ENCODE peak calls at places on chromosomes 4 and X, in eight cellular contexts. One of them, this sample, is unnamed.

GRCh38 chr4:167176723-167177367 is 57.4 kb downstream of the SPOCK3 start:
- DNase-seq in RKO: no peak
- DNase-seq in CD4-positive, alpha-beta T cell: no peak
- DNase-seq in CD8-positive, alpha-beta memory T cell: no peak
- DNase-seq in T-helper 22 cell: no peak
- DNase-seq in ascending aorta: no peak
- DNase-seq in IMR-90: no peak
- DNase-seq in stimulated activated CD4-positive, alpha-beta T cell treated with anti-CD3 and anti-CD28 coated beads, Interleukin-4, amount 100 ng/mL, for 48 hours: no peak
- DNase-seq in this sample: no peak

GRCh38 chrX:124401696-124402095 is 55.3 kb downstream of the SH2D1A start:
- DNase-seq in CD4-positive, alpha-beta T cell: no peak
- DNase-seq in RKO: no peak
- DNase-seq in CD8-positive, alpha-beta memory T cell: no peak
- DNase-seq in stimulated activated CD4-positive, alpha-beta T cell treated with anti-CD3 and anti-CD28 coated beads, Interleukin-4, amount 100 ng/mL, for 48 hours: no peak
- DNase-seq in T-helper 22 cell: no peak
- DNase-seq in IMR-90: no peak
- DNase-seq in ascending aorta: no peak
- DNase-seq in this sample: no peak

GRCh38 chr4:86015412-86016350 is 344.2 kb downstream of the MAPK10 start:
- DNase-seq in ascending aorta: no peak
- DNase-seq in stimulated activated CD4-positive, alpha-beta T cell treated with anti-CD3 and anti-CD28 coated beads, Interleukin-4, amount 100 ng/mL, for 48 hours: no peak
- DNase-seq in RKO: no peak
- DNase-seq in IMR-90: no peak
- DNase-seq in CD4-positive, alpha-beta T cell: no peak
- DNase-seq in CD8-positive, alpha-beta memory T cell: no peak
- DNase-seq in T-helper 22 cell: no peak
- DNase-seq in this sample: no peak

GRCh38 chr4:94131212-94131611 is 76.5 kb upstream of the SMARCAD1 start:
- DNase-seq in RKO: no peak
- DNase-seq in T-helper 22 cell: no peak
- DNase-seq in CD4-positive, alpha-beta T cell: no peak
- DNase-seq in CD8-positive, alpha-beta memory T cell: no peak
- DNase-seq in IMR-90: no peak
- DNase-seq in ascending aorta: no peak
- DNase-seq in stimulated activated CD4-positive, alpha-beta T cell treated with anti-CD3 and anti-CD28 coated beads, Interleukin-4, amount 100 ng/mL, for 48 hours: no peak
- DNase-seq in this sample: peak; percentile 34

GRCh38 chrX:108270739-108271396 is 167.4 kb downstream of the COL4A6 start:
- DNase-seq in CD4-positive, alpha-beta T cell: no peak
- DNase-seq in CD8-positive, alpha-beta memory T cell: no peak
- DNase-seq in IMR-90: peak; percentile 12
- DNase-seq in T-helper 22 cell: no peak
- DNase-seq in ascending aorta: no peak
- DNase-seq in RKO: no peak
- DNase-seq in stimulated activated CD4-positive, alpha-beta T cell treated with anti-CD3 and anti-CD28 coated beads, Interleukin-4, amount 100 ng/mL, for 48 hours: no peak
- DNase-seq in this sample: peak; percentile 38

GRCh38 chr4:115844180-115844579 is 730.8 kb upstream of the NDST4 start:
- DNase-seq in stimulated activated CD4-positive, alpha-beta T cell treated with anti-CD3 and anti-CD28 coated beads, Interleukin-4, amount 100 ng/mL, for 48 hours: no peak
- DNase-seq in IMR-90: no peak
- DNase-seq in CD4-positive, alpha-beta T cell: no peak
- DNase-seq in T-helper 22 cell: no peak
- DNase-seq in CD8-positive, alpha-beta memory T cell: no peak
- DNase-seq in ascending aorta: no peak
- DNase-seq in RKO: no peak
- DNase-seq in this sample: no peak

GRCh38 chr4:78764498-78764961 is 11.6 kb upstream of the BMP2K start:
- DNase-seq in stimulated activated CD4-positive, alpha-beta T cell treated with anti-CD3 and anti-CD28 coated beads, Interleukin-4, amount 100 ng/mL, for 48 hours: no peak
- DNase-seq in ascending aorta: no peak
- DNase-seq in CD8-positive, alpha-beta memory T cell: no peak
- DNase-seq in CD4-positive, alpha-beta T cell: no peak
- DNase-seq in IMR-90: peak; percentile 82
- DNase-seq in RKO: peak; percentile 55
- DNase-seq in T-helper 22 cell: no peak
- DNase-seq in this sample: peak; percentile 17

GRCh38 chr4:14167876-14168510 is 540.5 kb upstream of the BOD1L1 start:
- DNase-seq in IMR-90: peak; percentile 45
- DNase-seq in ascending aorta: no peak
- DNase-seq in RKO: no peak
- DNase-seq in CD8-positive, alpha-beta memory T cell: no peak
- DNase-seq in T-helper 22 cell: no peak
- DNase-seq in CD4-positive, alpha-beta T cell: no peak
- DNase-seq in stimulated activated CD4-positive, alpha-beta T cell treated with anti-CD3 and anti-CD28 coated beads, Interleukin-4, amount 100 ng/mL, for 48 hours: no peak
- DNase-seq in this sample: no peak

GRCh38 chrX:148624951-148625350 is 124.5 kb downstream of the AFF2 start:
- DNase-seq in IMR-90: no peak
- DNase-seq in CD8-positive, alpha-beta memory T cell: no peak
- DNase-seq in stimulated activated CD4-positive, alpha-beta T cell treated with anti-CD3 and anti-CD28 coated beads, Interleukin-4, amount 100 ng/mL, for 48 hours: no peak
- DNase-seq in ascending aorta: no peak
- DNase-seq in RKO: no peak
- DNase-seq in CD4-positive, alpha-beta T cell: no peak
- DNase-seq in T-helper 22 cell: no peak
- DNase-seq in this sample: no peak

GRCh38 chrX:53223955-53224859 is 800 bp downstream of the KDM5C start:
- DNase-seq in CD8-positive, alpha-beta memory T cell: peak; percentile 43
- DNase-seq in RKO: peak; percentile 97
- DNase-seq in T-helper 22 cell: peak; percentile 16
- DNase-seq in stimulated activated CD4-positive, alpha-beta T cell treated with anti-CD3 and anti-CD28 coated beads, Interleukin-4, amount 100 ng/mL, for 48 hours: no peak
- DNase-seq in IMR-90: peak; percentile 85
- DNase-seq in ascending aorta: no peak
- DNase-seq in CD4-positive, alpha-beta T cell: peak; percentile 6
- DNase-seq in this sample: peak; percentile 54

GRCh38 chrX:14675500-14675899 is 146.2 kb downstream of the GLRA2 start:
- DNase-seq in T-helper 22 cell: no peak
- DNase-seq in RKO: no peak
- DNase-seq in ascending aorta: no peak
- DNase-seq in CD8-positive, alpha-beta memory T cell: no peak
- DNase-seq in IMR-90: no peak
- DNase-seq in CD4-positive, alpha-beta T cell: no peak
- DNase-seq in stimulated activated CD4-positive, alpha-beta T cell treated with anti-CD3 and anti-CD28 coated beads, Interleukin-4, amount 100 ng/mL, for 48 hours: no peak
- DNase-seq in this sample: no peak

This sample was measured in lung microvascular endothelial cell.